ENCODE peak calls at places on chromosome 2, in six cellular contexts. One of them, this sample, is unnamed.

GRCh38 chr2:240196716-240197438 is 56.4 kb upstream of the OTOS start:
- DNase-seq in GM19239: no peak
- DNase-seq in neural crest cell: no peak
- DNase-seq in activated CD4-positive, alpha-beta T cell treated with anti-CD3 and anti-CD28 coated beads, Interleukin-2, amount 10 ng/mL, durations not matched to agents 7 days and 5 days: no peak
- DNase-seq in NCI-H2081 treated with DMSO at 0.1 percent for 48 hours: no peak
- DNase-seq in effector memory CD8-positive, alpha-beta T cell: no peak
- DNase-seq in this sample: no peak

GRCh38 chr2:128637481-128638155 is 318.9 kb upstream of the HS6ST1 start:
- DNase-seq in GM19239: no peak
- DNase-seq in neural crest cell: no peak
- DNase-seq in activated CD4-positive, alpha-beta T cell treated with anti-CD3 and anti-CD28 coated beads, Interleukin-2, amount 10 ng/mL, durations not matched to agents 7 days and 5 days: no peak
- DNase-seq in NCI-H2081 treated with DMSO at 0.1 percent for 48 hours: no peak
- DNase-seq in effector memory CD8-positive, alpha-beta T cell: no peak
- DNase-seq in this sample: peak

GRCh38 chr2:235050992-235051351 is 99.2 kb downstream of the SH3BP4 start:
- DNase-seq in GM19239: no peak
- DNase-seq in neural crest cell: no peak
- DNase-seq in activated CD4-positive, alpha-beta T cell treated with anti-CD3 and anti-CD28 coated beads, Interleukin-2, amount 10 ng/mL, durations not matched to agents 7 days and 5 days: no peak
- DNase-seq in NCI-H2081 treated with DMSO at 0.1 percent for 48 hours: peak
- DNase-seq in effector memory CD8-positive, alpha-beta T cell: no peak
- DNase-seq in this sample: no peak

GRCh38 chr2:190511104-190511503 is 23.4 kb downstream of the NEMP2 start:
- DNase-seq in GM19239: no peak
- DNase-seq in neural crest cell: no peak
- DNase-seq in activated CD4-positive, alpha-beta T cell treated with anti-CD3 and anti-CD28 coated beads, Interleukin-2, amount 10 ng/mL, durations not matched to agents 7 days and 5 days: no peak
- DNase-seq in NCI-H2081 treated with DMSO at 0.1 percent for 48 hours: no peak
- DNase-seq in effector memory CD8-positive, alpha-beta T cell: no peak
- DNase-seq in this sample: no peak

GRCh38 chr2:16012029-16012596 is 71.8 kb downstream of the MYCN start:
- DNase-seq in GM19239: no peak
- DNase-seq in neural crest cell: no peak
- DNase-seq in activated CD4-positive, alpha-beta T cell treated with anti-CD3 and anti-CD28 coated beads, Interleukin-2, amount 10 ng/mL, durations not matched to agents 7 days and 5 days: no peak
- DNase-seq in NCI-H2081 treated with DMSO at 0.1 percent for 48 hours: no peak
- DNase-seq in effector memory CD8-positive, alpha-beta T cell: no peak
- DNase-seq in this sample: no peak

GRCh38 chr2:236982693-236983092 is 103.0 kb upstream of the COPS8 start:
- DNase-seq in GM19239: no peak
- DNase-seq in neural crest cell: no peak
- DNase-seq in activated CD4-positive, alpha-beta T cell treated with anti-CD3 and anti-CD28 coated beads, Interleukin-2, amount 10 ng/mL, durations not matched to agents 7 days and 5 days: no peak
- DNase-seq in NCI-H2081 treated with DMSO at 0.1 percent for 48 hours: no peak
- DNase-seq in effector memory CD8-positive, alpha-beta T cell: no peak
- DNase-seq in this sample: no peak

GRCh38 chr2:11863513-11864328 is 117.3 kb downstream of the LPIN1 start:
- DNase-seq in GM19239: peak
- DNase-seq in neural crest cell: peak
- DNase-seq in activated CD4-positive, alpha-beta T cell treated with anti-CD3 and anti-CD28 coated beads, Interleukin-2, amount 10 ng/mL, durations not matched to agents 7 days and 5 days: peak
- DNase-seq in NCI-H2081 treated with DMSO at 0.1 percent for 48 hours: no peak
- DNase-seq in effector memory CD8-positive, alpha-beta T cell: peak
- DNase-seq in this sample: peak

GRCh38 chr2:128280901-128281321 is 37.8 kb downstream of the HS6ST1 start:
- DNase-seq in GM19239: no peak
- DNase-seq in neural crest cell: no peak
- DNase-seq in activated CD4-positive, alpha-beta T cell treated with anti-CD3 and anti-CD28 coated beads, Interleukin-2, amount 10 ng/mL, durations not matched to agents 7 days and 5 days: no peak
- DNase-seq in NCI-H2081 treated with DMSO at 0.1 percent for 48 hours: no peak
- DNase-seq in effector memory CD8-positive, alpha-beta T cell: no peak
- DNase-seq in this sample: peak

GRCh38 chr2:137715731-137716191 is 248.5 kb upstream of the HNMT start:
- DNase-seq in GM19239: no peak
- DNase-seq in neural crest cell: no peak
- DNase-seq in activated CD4-positive, alpha-beta T cell treated with anti-CD3 and anti-CD28 coated beads, Interleukin-2, amount 10 ng/mL, durations not matched to agents 7 days and 5 days: no peak
- DNase-seq in NCI-H2081 treated with DMSO at 0.1 percent for 48 hours: no peak
- DNase-seq in effector memory CD8-positive, alpha-beta T cell: no peak
- DNase-seq in this sample: no peak

GRCh38 chr2:95311821-95312542 is 14.8 kb downstream of the KCNIP3 start:
- DNase-seq in GM19239: no peak
- DNase-seq in neural crest cell: no peak
- DNase-seq in activated CD4-positive, alpha-beta T cell treated with anti-CD3 and anti-CD28 coated beads, Interleukin-2, amount 10 ng/mL, durations not matched to agents 7 days and 5 days: no peak
- DNase-seq in NCI-H2081 treated with DMSO at 0.1 percent for 48 hours: no peak
- DNase-seq in effector memory CD8-positive, alpha-beta T cell: no peak
- DNase-seq in this sample: no peak

GRCh38 chr2:105521176-105521575 is 122.3 kb upstream of the FHL2 start:
- DNase-seq in GM19239: no peak
- DNase-seq in neural crest cell: no peak
- DNase-seq in activated CD4-positive, alpha-beta T cell treated with anti-CD3 and anti-CD28 coated beads, Interleukin-2, amount 10 ng/mL, durations not matched to agents 7 days and 5 days: no peak
- DNase-seq in NCI-H2081 treated with DMSO at 0.1 percent for 48 hours: no peak
- DNase-seq in effector memory CD8-positive, alpha-beta T cell: no peak
- DNase-seq in this sample: no peak

GRCh38 chr2:173708757-173709156 is 256.4 kb downstream of the SP3 start:
- DNase-seq in GM19239: no peak
- DNase-seq in neural crest cell: no peak
- DNase-seq in activated CD4-positive, alpha-beta T cell treated with anti-CD3 and anti-CD28 coated beads, Interleukin-2, amount 10 ng/mL, durations not matched to agents 7 days and 5 days: no peak
- DNase-seq in NCI-H2081 treated with DMSO at 0.1 percent for 48 hours: no peak
- DNase-seq in effector memory CD8-positive, alpha-beta T cell: no peak
- DNase-seq in this sample: no peak

GRCh38 chr2:73307720-73308119 is 14.4 kb upstream of the EGR4 start:
- DNase-seq in GM19239: no peak
- DNase-seq in neural crest cell: no peak
- DNase-seq in activated CD4-positive, alpha-beta T cell treated with anti-CD3 and anti-CD28 coated beads, Interleukin-2, amount 10 ng/mL, durations not matched to agents 7 days and 5 days: no peak
- DNase-seq in NCI-H2081 treated with DMSO at 0.1 percent for 48 hours: no peak
- DNase-seq in effector memory CD8-positive, alpha-beta T cell: no peak
- DNase-seq in this sample: no peak

GRCh38 chr2:30109856-30110255 is 37.0 kb upstream of the YPEL5 start:
- DNase-seq in GM19239: no peak
- DNase-seq in neural crest cell: no peak
- DNase-seq in activated CD4-positive, alpha-beta T cell treated with anti-CD3 and anti-CD28 coated beads, Interleukin-2, amount 10 ng/mL, durations not matched to agents 7 days and 5 days: no peak
- DNase-seq in NCI-H2081 treated with DMSO at 0.1 percent for 48 hours: no peak
- DNase-seq in effector memory CD8-positive, alpha-beta T cell: no peak
- DNase-seq in this sample: no peak